ENCODE peak calls at places on chromosomes 3 and 15, in four cellular contexts. One of them, this sample, is unnamed.
A peak's percentile ranks its signal among the peaks of the same experiment; 100 is the strongest.

GRCh38 chr3:278300-279064 is 81.9 kb downstream of the CHL1 start:
- DNase-seq in SK-N-SH: no peak
- DNase-seq in GM23338: no peak
- DNase-seq in GM12878: peak; percentile 89
- DNase-seq in this sample: no peak

GRCh38 chr15:66765478-66766281 is 63.6 kb downstream of the SMAD6 start:
- DNase-seq in GM23338: no peak
- DNase-seq in SK-N-SH: peak; percentile 44
- DNase-seq in GM12878: peak; percentile 69
- DNase-seq in this sample: peak; percentile 73

GRCh38 chr3:36895488-36896409 is 49.1 kb downstream of the TRANK1 start:
- DNase-seq in GM12878: no peak
- DNase-seq in SK-N-SH: no peak
- DNase-seq in GM23338: no peak
- DNase-seq in this sample: no peak

GRCh38 chr3:175679582-175679981 is 820.4 kb downstream of the NAALADL2 start:
- DNase-seq in GM23338: no peak
- DNase-seq in SK-N-SH: no peak
- DNase-seq in GM12878: no peak
- DNase-seq in this sample: peak; percentile 29

GRCh38 chr3:99648091-99648490 is 9.7 kb downstream of the COL8A1 start:
- DNase-seq in GM12878: no peak
- DNase-seq in SK-N-SH: no peak
- DNase-seq in GM23338: no peak
- DNase-seq in this sample: peak; percentile 47

GRCh38 chr15:69607101-69607500 is 154.5 kb downstream of the RPLP1 start:
- DNase-seq in GM23338: peak; percentile 13
- DNase-seq in GM12878: no peak
- DNase-seq in SK-N-SH: no peak
- DNase-seq in this sample: no peak

GRCh38 chr3:21477896-21478295 is 273.1 kb downstream of the ZNF385D start:
- DNase-seq in GM23338: no peak
- DNase-seq in GM12878: no peak
- DNase-seq in SK-N-SH: no peak
- DNase-seq in this sample: no peak

GRCh38 chr15:84402856-84403608 is 167.5 kb downstream of the GOLGA6L4 start:
- DNase-seq in SK-N-SH: no peak
- DNase-seq in GM12878: no peak
- DNase-seq in GM23338: no peak
- DNase-seq in this sample: no peak

GRCh38 chr15:99120050-99120777 is 15.3 kb downstream of the SYNM start:
- DNase-seq in GM12878: no peak
- DNase-seq in SK-N-SH: no peak
- DNase-seq in GM23338: no peak
- DNase-seq in this sample: no peak

GRCh38 chr3:33982269-33982798 is 183.9 kb downstream of the PDCD6IP start:
- DNase-seq in GM12878: no peak
- DNase-seq in SK-N-SH: no peak
- DNase-seq in GM23338: no peak
- DNase-seq in this sample: no peak

GRCh38 chr3:169146112-169146665 is 517.3 kb downstream of the MECOM start:
- DNase-seq in GM12878: no peak
- DNase-seq in SK-N-SH: no peak
- DNase-seq in GM23338: peak; percentile 74
- DNase-seq in this sample: no peak

GRCh38 chr3:12780776-12781175 is 15.7 kb upstream of the CAND2 start:
- DNase-seq in GM23338: no peak
- DNase-seq in SK-N-SH: no peak
- DNase-seq in GM12878: no peak
- DNase-seq in this sample: no peak

GRCh38 chr15:55695432-55695831 is 47.5 kb downstream of the PRTG start:
- DNase-seq in GM12878: no peak
- DNase-seq in GM23338: peak; percentile 15
- DNase-seq in SK-N-SH: no peak
- DNase-seq in this sample: no peak

GRCh38 chr3:157394361-157394760 is 42.3 kb upstream of the PTX3 start:
- DNase-seq in GM12878: no peak
- DNase-seq in GM23338: no peak
- DNase-seq in SK-N-SH: no peak
- DNase-seq in this sample: no peak

GRCh38 chr15:66292261-66293084 is 895 bp upstream of the DIS3L start:
- DNase-seq in GM12878: no peak
- DNase-seq in GM23338: no peak
- DNase-seq in SK-N-SH: no peak
- DNase-seq in this sample: no peak

GRCh38 chr3:23325466-23326065 is 122.4 kb downstream of the UBE2E2 start:
- DNase-seq in GM12878: peak; percentile 30
- DNase-seq in SK-N-SH: no peak
- DNase-seq in GM23338: no peak
- DNase-seq in this sample: no peak

GRCh38 chr3:172107403-172107802 is 68.0 kb downstream of the FNDC3B start:
- DNase-seq in SK-N-SH: no peak
- DNase-seq in GM12878: peak; percentile 96
- DNase-seq in GM23338: no peak
- DNase-seq in this sample: no peak

GRCh38 chr3:196323723-196324122 is 5.7 kb upstream of the DYNLT2B start:
- DNase-seq in GM12878: no peak
- DNase-seq in SK-N-SH: peak; percentile 61
- DNase-seq in GM23338: peak; percentile 71
- DNase-seq in this sample: no peak

GRCh38 chr3:70748593-70748992 is 436.2 kb upstream of the MDFIC2 start:
- DNase-seq in GM12878: no peak
- DNase-seq in GM23338: peak; percentile 30
- DNase-seq in SK-N-SH: no peak
- DNase-seq in this sample: no peak

GRCh38 chr15:67504796-67505195 is 16.1 kb upstream of the C15orf61 start:
- DNase-seq in SK-N-SH: no peak
- DNase-seq in GM23338: no peak
- DNase-seq in GM12878: no peak
- DNase-seq in this sample: no peak

GRCh38 chr3:25897019-25897418 is 107.1 kb downstream of the OXSM start:
- DNase-seq in GM23338: peak; percentile 76
- DNase-seq in GM12878: no peak
- DNase-seq in SK-N-SH: no peak
- DNase-seq in this sample: no peak

GRCh38 chr3:76352069-76352847 is 566.9 kb upstream of the ZNF717 start:
- DNase-seq in GM23338: peak; percentile 12
- DNase-seq in GM12878: no peak
- DNase-seq in SK-N-SH: no peak
- DNase-seq in this sample: no peak

GRCh38 chr3:187456268-187456667 is 88.1 kb downstream of the RTP4 start:
- DNase-seq in GM23338: no peak
- DNase-seq in SK-N-SH: no peak
- DNase-seq in GM12878: no peak
- DNase-seq in this sample: no peak

GRCh38 chr15:91102546-91103330 is 2.7 kb downstream of the SV2B start:
- DNase-seq in GM12878: no peak
- DNase-seq in GM23338: no peak
- DNase-seq in SK-N-SH: no peak
- DNase-seq in this sample: no peak

GRCh38 chr15:91101356-91101920 is 1.4 kb downstream of the SV2B start:
- DNase-seq in SK-N-SH: no peak
- DNase-seq in GM12878: no peak
- DNase-seq in GM23338: no peak
- DNase-seq in this sample: no peak

GRCh38 chr15:91098451-91098850 is 1.6 kb upstream of the SV2B start:
- DNase-seq in GM23338: peak; percentile 31
- DNase-seq in SK-N-SH: no peak
- DNase-seq in GM12878: no peak
- DNase-seq in this sample: no peak

GRCh38 chr15:91100561-91101355 is 701 bp downstream of the SV2B start:
- DNase-seq in GM23338: peak; percentile 18
- DNase-seq in GM12878: no peak
- DNase-seq in SK-N-SH: peak; percentile 37
- DNase-seq in this sample: peak; percentile 55

DNA sequence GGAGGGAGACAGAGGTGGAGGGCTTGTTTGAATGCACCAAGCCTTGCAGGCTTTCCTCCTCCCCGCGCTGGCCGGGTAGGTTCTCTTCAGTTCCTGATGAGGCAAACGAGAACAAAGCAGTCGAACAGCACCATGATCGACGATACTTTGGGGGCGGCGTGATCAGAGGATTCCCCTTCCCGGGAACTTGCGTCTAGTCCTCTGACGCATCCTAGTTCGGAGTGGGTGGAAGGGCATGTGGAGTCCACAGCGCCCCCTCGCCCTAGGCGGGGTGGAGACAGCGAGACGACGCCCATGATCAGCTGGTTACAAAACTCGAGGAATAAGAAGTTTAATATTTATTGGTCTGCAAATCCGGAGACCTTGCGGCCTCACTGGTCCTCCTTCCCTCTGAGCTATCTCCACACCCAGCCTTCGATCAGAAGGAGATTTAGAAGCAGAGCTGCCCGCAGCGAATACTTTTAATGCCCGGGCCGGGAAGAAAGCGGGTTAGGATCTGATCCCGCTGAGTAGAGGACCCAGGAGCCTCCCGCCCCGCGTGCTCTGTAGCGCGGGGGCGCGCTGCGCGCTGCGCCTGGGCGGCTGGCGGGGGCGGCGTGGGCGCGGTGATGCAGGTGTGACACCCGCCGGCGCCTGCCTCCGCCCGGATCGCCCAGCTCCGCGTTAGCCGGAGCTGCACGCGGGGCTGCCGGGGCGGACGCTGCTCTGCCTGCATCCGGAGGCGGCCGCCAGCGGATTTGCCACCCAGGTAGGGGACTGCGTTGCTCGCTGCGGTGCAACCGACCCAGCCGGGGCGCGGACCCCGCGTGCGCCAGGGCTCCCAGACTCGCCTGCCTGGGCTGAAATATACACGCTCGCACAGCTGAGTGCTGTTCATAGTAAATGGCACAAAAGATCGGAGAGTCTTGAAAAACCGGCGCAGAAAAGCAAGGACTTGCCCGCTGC is at the start of gene SV2B:
- DNase-seq in GM12878: no peak
- DNase-seq in GM23338: peak; percentile 77
- DNase-seq in SK-N-SH: peak; percentile 76
- DNase-seq in this sample: peak; percentile 79
- TF ChIP-seq CTCF in GM12878: peak; percentile 1
- TF ChIP-seq CTCF in GM23338: peak; percentile 54
- TF ChIP-seq CTCF in SK-N-SH: peak; percentile 36
- TF ChIP-seq CTCF in this sample: no peak

GRCh38 chr15:37122703-37123102 is 22.4 kb upstream of the MEIS2 start:
- DNase-seq in GM12878: no peak
- DNase-seq in GM23338: no peak
- DNase-seq in SK-N-SH: peak; percentile 48
- DNase-seq in this sample: no peak
- H3K4me2 ChIP-seq in GM12878: no peak overlapping the region
- H3K4me2 ChIP-seq in GM23338: peak overlapping the region; percentile 13
- H3K4me2 ChIP-seq in SK-N-SH: no peak overlapping the region
- H3K4me2 ChIP-seq in this sample: no peak overlapping the region

DNA sequence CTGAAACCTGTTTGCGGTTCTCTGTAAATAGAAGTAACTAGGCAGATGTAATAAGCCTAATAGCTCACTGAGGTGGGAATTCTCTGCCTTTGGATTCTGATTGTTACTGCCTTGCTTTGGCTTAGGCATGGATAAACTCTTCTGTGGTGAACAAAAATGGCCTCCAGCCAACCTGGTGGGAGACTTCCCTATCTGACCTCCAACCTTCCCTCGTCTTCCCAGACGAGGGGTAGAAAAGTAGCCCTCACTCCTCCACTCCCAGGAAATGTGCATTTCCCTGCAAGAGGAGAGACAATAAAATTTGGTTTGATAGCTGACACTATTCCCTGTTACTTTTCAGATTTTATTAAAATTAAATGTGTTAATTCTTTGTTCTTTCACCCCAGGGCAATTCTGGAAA is 606 bp upstream of the CD96 start:
- DNase-seq in SK-N-SH: no peak
- DNase-seq in GM23338: no peak
- DNase-seq in GM12878: no peak
- DNase-seq in this sample: no peak
- H3K27ac ChIP-seq in SK-N-SH: no peak overlapping the region
- H3K27ac ChIP-seq in GM23338: no peak overlapping the region
- H3K27ac ChIP-seq in GM12878: no peak overlapping the region
- H3K27ac ChIP-seq in this sample: no peak overlapping the region

GRCh38 chr15:38154255-38154654 is 98.4 kb upstream of the SPRED1 start:
- DNase-seq in GM23338: no peak
- DNase-seq in SK-N-SH: no peak
- DNase-seq in GM12878: no peak
- DNase-seq in this sample: no peak
- TF ChIP-seq CTCF in GM23338: no peak
- TF ChIP-seq CTCF in SK-N-SH: no peak
- TF ChIP-seq CTCF in GM12878: no peak
- TF ChIP-seq CTCF in this sample: no peak

GRCh38 chr3:123312331-123313265 is 110.9 kb downstream of the SEC22A start:
- DNase-seq in GM23338: no peak
- DNase-seq in SK-N-SH: no peak
- DNase-seq in GM12878: no peak
- DNase-seq in this sample: peak; percentile 74

GRCh38 chr3:123314409-123315270 is 112.9 kb downstream of the SEC22A start:
- DNase-seq in GM12878: no peak
- DNase-seq in GM23338: peak; percentile 99
- DNase-seq in SK-N-SH: no peak
- DNase-seq in this sample: peak; percentile 46

GRCh38 chr3:123317716-123318115 is 116.0 kb downstream of the SEC22A start:
- DNase-seq in GM12878: no peak
- DNase-seq in SK-N-SH: no peak
- DNase-seq in GM23338: no peak
- DNase-seq in this sample: peak; percentile 66

GRCh38 chr3:123313889-123314288 is 112.1 kb downstream of the SEC22A start:
- DNase-seq in SK-N-SH: no peak
- DNase-seq in GM23338: no peak
- DNase-seq in GM12878: no peak
- DNase-seq in this sample: peak; percentile 45

DNA sequence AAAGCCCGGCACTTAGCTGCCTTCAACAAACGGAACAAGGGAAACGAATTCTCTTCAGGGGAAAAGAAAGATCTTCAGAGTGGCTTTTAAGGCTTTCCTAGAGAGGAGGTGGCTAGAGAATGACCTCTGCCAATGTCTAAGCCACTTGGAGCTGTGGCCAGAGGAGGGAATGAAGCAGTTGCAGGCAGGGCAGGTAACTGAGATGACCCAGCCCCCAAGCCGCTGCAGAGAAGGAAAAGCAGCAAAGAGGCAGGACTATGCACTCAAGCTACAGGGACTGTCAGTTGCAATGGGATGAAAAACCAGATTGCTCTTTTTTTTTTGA is 113.5 kb downstream of the SEC22A start:
- DNase-seq in GM12878: no peak
- DNase-seq in SK-N-SH: no peak
- DNase-seq in GM23338: no peak
- DNase-seq in this sample: peak; percentile 44
- H3K4me2 ChIP-seq in GM12878: no peak overlapping the region
- H3K4me2 ChIP-seq in SK-N-SH: no peak overlapping the region
- H3K4me2 ChIP-seq in GM23338: peak overlapping the region; percentile 37
- H3K4me2 ChIP-seq in this sample: no peak overlapping the region

DNA sequence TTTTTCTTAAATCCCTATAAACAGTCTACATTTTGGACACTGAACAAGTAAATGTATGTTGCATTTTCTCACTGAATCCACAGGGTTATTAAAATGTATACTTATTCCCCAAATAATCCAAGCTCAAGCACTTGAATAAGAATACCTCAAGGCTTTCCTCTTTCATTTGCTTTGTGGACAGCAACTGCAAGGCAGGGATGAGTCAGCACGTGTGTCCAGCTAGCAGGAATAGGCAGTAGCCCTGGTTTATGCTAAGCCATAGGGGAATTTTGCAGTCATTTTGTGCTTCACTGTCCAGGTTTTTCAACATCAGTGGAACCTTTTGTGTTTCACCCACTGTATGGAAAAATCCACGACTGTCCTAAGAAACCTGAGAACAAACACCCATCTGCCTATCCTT is 96.7 kb upstream of the KCNMB2 start:
- DNase-seq in GM23338: peak; percentile 24
- DNase-seq in SK-N-SH: no peak
- DNase-seq in GM12878: no peak
- DNase-seq in this sample: peak; percentile 88
- H3K27ac ChIP-seq in GM23338: no peak overlapping the region
- H3K27ac ChIP-seq in SK-N-SH: no peak overlapping the region
- H3K27ac ChIP-seq in GM12878: no peak overlapping the region
- H3K27ac ChIP-seq in this sample: no peak overlapping the region

This sample was measured in osteoblast.